ENCODE peak calls at places on chromosomes 5 and 9, in nine cellular contexts. U is PC-3, N is substantia nigra, H is trophoblast cell, D is body of pancreas, Z is AG04450, F is astrocyte, G is suprapubic skin, Q is psoas muscle. I is an unnamed sample.

GRCh38 chr5:114361724-114362196 is at the start of gene KCNN2:
- DNase-seq in Q (peak), N (peak), G (peak), U (peak), Z (peak), D (peak), H (peak), F (peak), I (no peak)

GRCh38 chr9:38309324-38310195 is 82.9 kb upstream of the ALDH1B1 start:
- DNase-seq in H (no peak), N (no peak), Q (no peak), Z (no peak), G (no peak), D (no peak), F (peak), U (no peak), I (no peak)

GRCh38 chr5:89268460-89268859 is 385.5 kb upstream of the MEF2C start:
- DNase-seq in F (no peak), Q (no peak), G (no peak), U (no peak), N (no peak), H (no peak), Z (no peak), D (no peak), I (peak)

GRCh38 chr9:72718503-72718902 is 197.1 kb downstream of the TMC1 start:
- DNase-seq in Z (no peak), Q (no peak), F (no peak), G (no peak), H (no peak), U (no peak), D (peak), N (no peak), I (no peak)

GRCh38 chr9:16318516-16319060 is 551.9 kb downstream of the BNC2 start:
- DNase-seq in F (no peak), Q (no peak), N (no peak), Z (no peak), H (no peak), D (no peak), G (no peak), U (no peak), I (no peak)

GRCh38 chr9:93900971-93901861 is 53.9 kb downstream of the BARX1 start:
- DNase-seq in F (no peak), Q (peak), Z (no peak), N (no peak), D (no peak), U (no peak), G (peak), H (no peak), I (no peak)

GRCh38 chr5:169778622-169779596 is 141.8 kb downstream of the DOCK2 start:
- DNase-seq in F (no peak), G (no peak), D (no peak), H (no peak), Q (no peak), Z (no peak), U (no peak), N (no peak), I (no peak)

GRCh38 chr9:104557179-104557634 is 11.8 kb upstream of the OR13C8 start:
- DNase-seq in Z (no peak), G (no peak), F (no peak), N (no peak), D (no peak), Q (no peak), U (no peak), H (no peak), I (no peak)

GRCh38 chr5:119411935-119412623 is 40.2 kb upstream of the HSD17B4 start:
- DNase-seq in H (peak), N (peak), Z (peak), Q (peak), G (no peak), U (peak), F (peak), D (peak), I (no peak)

GRCh38 chr5:94422819-94423218 is 195.6 kb downstream of the KIAA0825 start:
- DNase-seq in U (peak), G (no peak), Z (no peak), Q (no peak), F (peak), N (no peak), H (no peak), D (no peak), I (peak)

GRCh38 chr9:134652291-134653225 is 11.0 kb downstream of the COL5A1 start:
- DNase-seq in Z (no peak), U (no peak), F (no peak), D (no peak), G (no peak), H (no peak), N (no peak), Q (no peak), I (no peak)

GRCh38 chr5:38745836-38746732 is 99.7 kb upstream of the OSMR start:
- DNase-seq in Z (no peak), F (no peak), Q (no peak), U (no peak), G (no peak), N (no peak), D (no peak), H (no peak), I (no peak)

GRCh38 chr9:70260007-70260443 is 1.2 kb downstream of the SMC5 start:
- DNase-seq in Z (no peak), G (peak), D (peak), U (peak), Q (no peak), H (peak), F (no peak), N (no peak), I (no peak)

GRCh38 chr9:113886933-113887332 is 10.8 kb downstream of the ZNF618 start:
- DNase-seq in N (no peak), D (no peak), H (no peak), G (no peak), U (no peak), F (no peak), Q (no peak), Z (no peak), I (no peak)
- H3K27ac ChIP-seq in N (no peak), D (peak), H (no peak), G (no peak), U (no peak), F (no peak), Q (peak), Z (no peak), I (no peak)

GRCh38 chr9:109912082-109912581 is 132.1 kb downstream of the PALM2AKAP2 start:
- DNase-seq in G (no peak), H (no peak), F (peak), N (no peak), Q (no peak), Z (peak), D (no peak), U (peak), I (no peak)
- H3K27ac ChIP-seq in G (peak), H (no peak), F (peak), N (no peak), Q (peak), Z (peak), D (no peak), U (peak), I (peak)

GRCh38 chr5:159181152-159181551 is 28.2 kb downstream of the RNF145 start:
- DNase-seq in D (no peak), Z (no peak), F (no peak), Q (no peak), U (no peak), N (no peak), G (no peak), H (no peak), I (no peak)
- H3K27ac ChIP-seq in D (no peak), Z (no peak), F (peak), Q (no peak), U (peak), N (no peak), G (no peak), H (no peak), I (peak)

GRCh38 chr5:135113323-135113722 is 79.3 kb upstream of the PITX1 start:
- DNase-seq in G (no peak), N (no peak), F (no peak), D (no peak), U (no peak), H (no peak), Q (peak), Z (no peak), I (no peak)
- H3K27ac ChIP-seq in G (no peak), N (no peak), F (no peak), D (no peak), U (no peak), H (no peak), Q (no peak), Z (no peak), I (no peak)

GRCh38 chr9:109182940-109183798 is 16.1 kb upstream of the FRRS1L start:
- DNase-seq in H (peak), Z (no peak), Q (no peak), D (peak), F (peak), N (no peak), U (peak), G (no peak), I (no peak)
- H3K27ac ChIP-seq in H (no peak), Z (no peak), Q (no peak), D (no peak), F (no peak), N (no peak), U (no peak), G (no peak), I (no peak)